ENCODE peak calls at places on chromosomes 6 and 20, in five cellular contexts. One of them, this sample, is unnamed.

GRCh38 chr6:41201784-41202181 is 834 bp upstream of the TREML2 start:
- DNase-seq in ACHN: no peak
- DNase-seq in spleen: peak; percentile 83
- DNase-seq in NCI-H1092: no peak
- DNase-seq in activated CD8-positive, alpha-beta T cell treated with anti-CD3 and anti-CD28 coated beads for 36 hours: no peak
- DNase-seq in this sample: no peak

GRCh38 chr6:149614352-149614751 is 34.2 kb downstream of the KATNA1 start:
- DNase-seq in ACHN: no peak
- DNase-seq in spleen: no peak
- DNase-seq in NCI-H1092: no peak
- DNase-seq in activated CD8-positive, alpha-beta T cell treated with anti-CD3 and anti-CD28 coated beads for 36 hours: no peak
- DNase-seq in this sample: no peak

GRCh38 chr20:54223751-54224150 is 15.9 kb downstream of the PFDN4 start:
- DNase-seq in ACHN: no peak
- DNase-seq in spleen: no peak
- DNase-seq in NCI-H1092: no peak
- DNase-seq in activated CD8-positive, alpha-beta T cell treated with anti-CD3 and anti-CD28 coated beads for 36 hours: no peak
- DNase-seq in this sample: no peak

GRCh38 chr20:43767686-43768474 is 41.1 kb upstream of the GTSF1L start:
- DNase-seq in ACHN: no peak
- DNase-seq in spleen: no peak
- DNase-seq in NCI-H1092: no peak
- DNase-seq in activated CD8-positive, alpha-beta T cell treated with anti-CD3 and anti-CD28 coated beads for 36 hours: no peak
- DNase-seq in this sample: no peak

GRCh38 chr6:17865798-17866725 is 121.4 kb downstream of the KIF13A start:
- DNase-seq in ACHN: peak; percentile 95
- DNase-seq in spleen: no peak
- DNase-seq in NCI-H1092: no peak
- DNase-seq in activated CD8-positive, alpha-beta T cell treated with anti-CD3 and anti-CD28 coated beads for 36 hours: no peak
- DNase-seq in this sample: no peak

GRCh38 chr6:125236536-125237327 is 65.0 kb downstream of the HDDC2 start:
- DNase-seq in ACHN: no peak
- DNase-seq in spleen: no peak
- DNase-seq in NCI-H1092: no peak
- DNase-seq in activated CD8-positive, alpha-beta T cell treated with anti-CD3 and anti-CD28 coated beads for 36 hours: no peak
- DNase-seq in this sample: no peak

GRCh38 chr6:49888742-49889431 is 22.6 kb upstream of the CRISP1 start:
- DNase-seq in ACHN: no peak
- DNase-seq in spleen: no peak
- DNase-seq in NCI-H1092: no peak
- DNase-seq in activated CD8-positive, alpha-beta T cell treated with anti-CD3 and anti-CD28 coated beads for 36 hours: no peak
- DNase-seq in this sample: no peak

GRCh38 chr20:17442588-17442987 is 88.6 kb downstream of the BFSP1 start:
- DNase-seq in ACHN: no peak
- DNase-seq in spleen: no peak
- DNase-seq in NCI-H1092: no peak
- DNase-seq in activated CD8-positive, alpha-beta T cell treated with anti-CD3 and anti-CD28 coated beads for 36 hours: no peak
- DNase-seq in this sample: no peak

GRCh38 chr6:87945181-87945580 is 102.5 kb upstream of the SPACA1 start:
- DNase-seq in ACHN: no peak
- DNase-seq in spleen: no peak
- DNase-seq in NCI-H1092: no peak
- DNase-seq in activated CD8-positive, alpha-beta T cell treated with anti-CD3 and anti-CD28 coated beads for 36 hours: no peak
- DNase-seq in this sample: no peak

GRCh38 chr6:148649454-148649963 is 97.3 kb upstream of the UST start:
- DNase-seq in ACHN: no peak
- DNase-seq in spleen: no peak
- DNase-seq in NCI-H1092: no peak
- DNase-seq in activated CD8-positive, alpha-beta T cell treated with anti-CD3 and anti-CD28 coated beads for 36 hours: no peak
- DNase-seq in this sample: no peak

GRCh38 chr6:167409689-167410088 is 84.8 kb downstream of the TTLL2 start:
- DNase-seq in ACHN: no peak
- DNase-seq in spleen: no peak
- DNase-seq in NCI-H1092: no peak
- DNase-seq in activated CD8-positive, alpha-beta T cell treated with anti-CD3 and anti-CD28 coated beads for 36 hours: no peak
- DNase-seq in this sample: peak; percentile 23

GRCh38 chr20:57386762-57387161 is 4.4 kb upstream of the RBM38 start:
- DNase-seq in ACHN: no peak
- DNase-seq in spleen: peak; percentile 71
- DNase-seq in NCI-H1092: no peak
- DNase-seq in activated CD8-positive, alpha-beta T cell treated with anti-CD3 and anti-CD28 coated beads for 36 hours: no peak
- DNase-seq in this sample: no peak

GRCh38 chr6:7697820-7698623 is 27.9 kb upstream of the BMP6 start:
- DNase-seq in ACHN: peak; percentile 64
- DNase-seq in spleen: no peak
- DNase-seq in NCI-H1092: no peak
- DNase-seq in activated CD8-positive, alpha-beta T cell treated with anti-CD3 and anti-CD28 coated beads for 36 hours: peak; percentile 12
- DNase-seq in this sample: no peak

GRCh38 chr6:136408205-136408604 is 118.6 kb upstream of the BCLAF1 start:
- DNase-seq in ACHN: no peak
- DNase-seq in spleen: no peak
- DNase-seq in NCI-H1092: no peak
- DNase-seq in activated CD8-positive, alpha-beta T cell treated with anti-CD3 and anti-CD28 coated beads for 36 hours: no peak
- DNase-seq in this sample: no peak

GRCh38 chr6:169252805-169253189 is 849 bp downstream of the THBS2 start:
- DNase-seq in ACHN: no peak
- DNase-seq in spleen: no peak
- DNase-seq in NCI-H1092: peak; percentile 83
- DNase-seq in activated CD8-positive, alpha-beta T cell treated with anti-CD3 and anti-CD28 coated beads for 36 hours: no peak
- DNase-seq in this sample: peak; percentile 90

GRCh38 chr20:57248132-57248797 is 18.2 kb downstream of the BMP7 start:
- DNase-seq in ACHN: no peak
- DNase-seq in spleen: no peak
- DNase-seq in NCI-H1092: no peak
- DNase-seq in activated CD8-positive, alpha-beta T cell treated with anti-CD3 and anti-CD28 coated beads for 36 hours: no peak
- DNase-seq in this sample: no peak

GRCh38 chr20:38855356-38855755 is 49.9 kb downstream of the PPP1R16B start:
- DNase-seq in ACHN: no peak
- DNase-seq in spleen: no peak
- DNase-seq in NCI-H1092: no peak
- DNase-seq in activated CD8-positive, alpha-beta T cell treated with anti-CD3 and anti-CD28 coated beads for 36 hours: no peak
- DNase-seq in this sample: no peak

GRCh38 chr20:58308680-58309527 is 611 bp upstream of the RAB22A start:
- DNase-seq in ACHN: peak; percentile 32
- DNase-seq in spleen: peak; percentile 96
- DNase-seq in NCI-H1092: no peak
- DNase-seq in activated CD8-positive, alpha-beta T cell treated with anti-CD3 and anti-CD28 coated beads for 36 hours: peak; percentile 66
- DNase-seq in this sample: no peak

GRCh38 chr20:34262488-34263288 is 21.5 kb downstream of the ASIP start:
- DNase-seq in ACHN: peak; percentile 27
- DNase-seq in spleen: no peak
- DNase-seq in NCI-H1092: no peak
- DNase-seq in activated CD8-positive, alpha-beta T cell treated with anti-CD3 and anti-CD28 coated beads for 36 hours: no peak
- DNase-seq in this sample: no peak

GRCh38 chr6:88380618-88381288 is 214.6 kb upstream of the CNR1 start:
- DNase-seq in ACHN: peak; percentile 34
- DNase-seq in spleen: no peak
- DNase-seq in NCI-H1092: no peak
- DNase-seq in activated CD8-positive, alpha-beta T cell treated with anti-CD3 and anti-CD28 coated beads for 36 hours: no peak
- DNase-seq in this sample: no peak

GRCh38 chr6:32501016-32501415 is 29.1 kb downstream of the HLA-DRB5 start:
- DNase-seq in ACHN: no peak
- DNase-seq in spleen: no peak
- DNase-seq in NCI-H1092: no peak
- DNase-seq in activated CD8-positive, alpha-beta T cell treated with anti-CD3 and anti-CD28 coated beads for 36 hours: no peak
- DNase-seq in this sample: no peak

GRCh38 chr6:167208819-167209576 is 51.2 kb upstream of the GPR31 start:
- DNase-seq in ACHN: no peak
- DNase-seq in spleen: no peak
- DNase-seq in NCI-H1092: no peak
- DNase-seq in activated CD8-positive, alpha-beta T cell treated with anti-CD3 and anti-CD28 coated beads for 36 hours: no peak
- DNase-seq in this sample: no peak

GRCh38 chr6:43491750-43492661 is 14.6 kb downstream of the TJAP1 start:
- DNase-seq in ACHN: peak; percentile 42
- DNase-seq in spleen: no peak
- DNase-seq in NCI-H1092: peak; percentile 63
- DNase-seq in activated CD8-positive, alpha-beta T cell treated with anti-CD3 and anti-CD28 coated beads for 36 hours: no peak
- DNase-seq in this sample: no peak

GRCh38 chr20:16007978-16008377 is 565.3 kb downstream of the KIF16B start:
- DNase-seq in ACHN: no peak
- DNase-seq in spleen: no peak
- DNase-seq in NCI-H1092: no peak
- DNase-seq in activated CD8-positive, alpha-beta T cell treated with anti-CD3 and anti-CD28 coated beads for 36 hours: no peak
- DNase-seq in this sample: no peak

GRCh38 chr6:109230444-109230843 is 135.1 kb downstream of the CEP57L1 start:
- DNase-seq in ACHN: no peak
- DNase-seq in spleen: no peak
- DNase-seq in NCI-H1092: no peak
- DNase-seq in activated CD8-positive, alpha-beta T cell treated with anti-CD3 and anti-CD28 coated beads for 36 hours: no peak
- DNase-seq in this sample: no peak

GRCh38 chr20:45933231-45934045 is 1.0 kb upstream of the PCIF1 start:
- DNase-seq in ACHN: peak; percentile 77
- DNase-seq in spleen: peak; percentile 91
- DNase-seq in NCI-H1092: peak; percentile 69
- DNase-seq in activated CD8-positive, alpha-beta T cell treated with anti-CD3 and anti-CD28 coated beads for 36 hours: peak; percentile 76
- DNase-seq in this sample: peak; percentile 87

GRCh38 chr6:90179190-90180169 is 117.2 kb downstream of the BACH2 start:
- DNase-seq in ACHN: peak; percentile 13
- DNase-seq in spleen: no peak
- DNase-seq in NCI-H1092: no peak
- DNase-seq in activated CD8-positive, alpha-beta T cell treated with anti-CD3 and anti-CD28 coated beads for 36 hours: peak; percentile 64
- DNase-seq in this sample: no peak

GRCh38 chr6:408599-409102 is 17.1 kb downstream of the IRF4 start:
- DNase-seq in ACHN: peak; percentile 25
- DNase-seq in spleen: no peak
- DNase-seq in NCI-H1092: no peak
- DNase-seq in activated CD8-positive, alpha-beta T cell treated with anti-CD3 and anti-CD28 coated beads for 36 hours: no peak
- DNase-seq in this sample: no peak